ENCODE peak calls at places on chromosomes 2 and 18, in nine cellular contexts. W is left ventricle myocardium inferior, N is astrocyte of the spinal cord, G is lower lobe of right lung, V is fibroblast of lung, C is endothelial cell of umbilical vein, X is AG04449, K is psoas muscle, S is neural progenitor cell. J is an unnamed sample.

GRCh38 chr18:79252904-79253633 is 142.7 kb upstream of the NFATC1 start:
- DNase-seq in K (no peak), G (no peak), X (no peak), N (no peak), W (no peak), V (no peak), S (no peak), C (no peak), J (no peak)

GRCh38 chr18:75714766-75715165 is 287.3 kb upstream of the SMIM21 start:
- DNase-seq in G (no peak), X (no peak), N (no peak), C (no peak), W (no peak), V (no peak), K (no peak), S (no peak), J (no peak)

GRCh38 chr2:168780671-168781071 is 21.8 kb upstream of the NOSTRIN start:
- DNase-seq in W (no peak), V (no peak), G (no peak), N (no peak), C (peak; percentile 45), S (no peak), K (no peak), X (no peak), J (no peak)

GRCh38 chr2:217626926-217627325 is 375.9 kb downstream of the TNS1 start:
- DNase-seq in C (no peak), X (no peak), S (no peak), G (no peak), K (no peak), V (no peak), N (no peak), W (no peak), J (no peak)

GRCh38 chr2:217743980-217744761 is 258.6 kb downstream of the TNS1 start:
- DNase-seq in K (peak; percentile 77), G (no peak), X (no peak), W (peak; percentile 58), N (no peak), C (no peak), S (no peak), V (peak; percentile 17), J (peak; percentile 60)

GRCh38 chr2:36526216-36526615 is 71.8 kb downstream of the FEZ2 start:
- DNase-seq in S (no peak), C (no peak), N (no peak), K (no peak), G (no peak), V (no peak), X (peak; percentile 29), W (no peak), J (peak; percentile 22)

GRCh38 chr2:109455731-109456691 is 157.8 kb downstream of the SEPTIN10 start:
- DNase-seq in N (no peak), S (no peak), K (no peak), V (no peak), W (no peak), C (no peak), X (no peak), G (no peak), J (no peak)

GRCh38 chr2:196182439-196183171 is 11.2 kb upstream of the STK17B start:
- DNase-seq in G (no peak), X (no peak), C (no peak), W (no peak), N (no peak), S (no peak), K (no peak), V (no peak), J (no peak)

GRCh38 chr2:71939588-71940535 is 207.8 kb downstream of the CYP26B1 start:
- DNase-seq in X (no peak), C (no peak), S (no peak), K (peak; percentile 93), G (no peak), V (no peak), N (no peak), W (peak; percentile 45), J (no peak)

GRCh38 chr2:128304715-128305554 is 13.7 kb downstream of the HS6ST1 start:
- DNase-seq in X (peak; percentile 89), K (peak; percentile 87), G (peak; percentile 77), W (peak; percentile 76), S (peak; percentile 58), C (peak; percentile 67), N (peak; percentile 96), V (peak; percentile 98), J (peak; percentile 99)

GRCh38 chr2:144402282-144402681 is 117.6 kb downstream of the ZEB2 start:
- DNase-seq in W (peak; percentile 33), N (no peak), G (peak; percentile 53), V (peak; percentile 75), K (peak; percentile 39), X (no peak), C (no peak), S (no peak), J (no peak)

GRCh38 chr18:58591286-58591685 is 37.6 kb downstream of the ALPK2 start:
- DNase-seq in X (no peak), W (no peak), N (no peak), K (no peak), V (no peak), C (no peak), S (no peak), G (no peak), J (no peak)

GRCh38 chr2:27078267-27079194 is at the start of gene EMILIN1:
- DNase-seq in G (peak; percentile 68), S (peak; percentile 39), V (peak; percentile 98), C (peak; percentile 51), K (peak; percentile 90), W (peak; percentile 88), N (peak; percentile 96), X (peak; percentile 83), J (peak; percentile 97)

GRCh38 chr2:18387479-18388206 is 172.8 kb downstream of the RDH14 start:
- DNase-seq in S (peak; percentile 85), V (peak; percentile 83), X (no peak), W (peak; percentile 71), G (peak; percentile 66), C (peak; percentile 74), N (peak; percentile 75), K (peak; percentile 80), J (peak; percentile 90)

GRCh38 chr2:94861308-94862152 is 9.7 kb upstream of the TEKT4 start:
- DNase-seq in K (no peak), C (no peak), G (peak; percentile 41), X (no peak), N (no peak), S (no peak), V (no peak), W (peak; percentile 7), J (no peak)

GRCh38 chr2:222693837-222694236 is 22.4 kb downstream of the MOGAT1 start:
- DNase-seq in S (no peak), W (no peak), G (no peak), K (no peak), X (no peak), V (peak; percentile 43), C (peak; percentile 27), N (peak; percentile 22), J (peak; percentile 29)
- TF ChIP-seq CTCF in S (peak; percentile 39), W (peak; percentile 28), G (no peak), K (peak; percentile 24), X (no peak), V (peak; percentile 20), C (peak; percentile 13), N (no peak), J (no peak)

DNA sequence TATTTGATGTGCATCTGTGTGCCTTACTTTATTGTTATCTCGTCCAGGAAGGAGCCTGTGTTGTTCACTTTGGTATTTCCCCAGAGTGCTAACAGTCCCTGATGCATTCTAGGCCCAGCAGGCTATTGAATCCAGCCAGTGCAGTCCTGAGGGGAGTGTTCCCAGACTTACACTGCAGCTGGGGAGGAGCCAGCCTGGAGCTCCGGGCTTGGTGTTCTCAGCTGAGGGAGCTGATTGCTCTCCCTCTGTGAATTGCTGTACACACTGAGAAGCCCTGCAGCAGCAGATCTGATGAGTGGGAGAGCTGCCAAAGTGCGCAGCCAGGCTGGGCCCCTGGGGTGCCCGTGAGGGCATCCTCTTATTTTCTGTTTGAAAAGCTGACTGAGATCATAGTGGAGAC is 159.2 kb downstream of the GALNT3 start:
- DNase-seq in W (peak; percentile 40), K (no peak), S (peak; percentile 84), X (peak; percentile 3), N (peak; percentile 88), G (no peak), C (peak; percentile 43), V (peak; percentile 47), J (peak; percentile 9)
- H3K4me3 ChIP-seq in W (no peak overlapping the region), K (no peak overlapping the region), S (no peak overlapping the region), X (no peak overlapping the region), N (no peak overlapping the region), G (no peak overlapping the region), C (no peak overlapping the region), V (no peak overlapping the region), J (no peak overlapping the region)

GRCh38 chr18:68847219-68847860 is 49.5 kb downstream of the CCDC102B start:
- DNase-seq in N (peak; percentile 59), S (peak; percentile 24), W (no peak), X (no peak), G (no peak), C (peak; percentile 64), K (no peak), V (peak; percentile 78), J (peak; percentile 66)

GRCh38 chr18:68839701-68840100 is 41.8 kb downstream of the CCDC102B start:
- DNase-seq in K (no peak), N (no peak), V (no peak), C (no peak), G (no peak), W (no peak), S (no peak), X (no peak), J (no peak)

GRCh38 chr18:68840554-68841263 is 42.8 kb downstream of the CCDC102B start:
- DNase-seq in X (peak; percentile 68), C (peak; percentile 95), W (no peak), V (peak; percentile 96), K (no peak), S (peak; percentile 5), G (no peak), N (peak; percentile 91), J (peak; percentile 95)

GRCh38 chr18:68841301-68841700 is 43.4 kb downstream of the CCDC102B start:
- DNase-seq in S (no peak), W (no peak), X (no peak), V (peak; percentile 72), C (no peak), G (no peak), N (no peak), K (no peak), J (no peak)

DNA sequence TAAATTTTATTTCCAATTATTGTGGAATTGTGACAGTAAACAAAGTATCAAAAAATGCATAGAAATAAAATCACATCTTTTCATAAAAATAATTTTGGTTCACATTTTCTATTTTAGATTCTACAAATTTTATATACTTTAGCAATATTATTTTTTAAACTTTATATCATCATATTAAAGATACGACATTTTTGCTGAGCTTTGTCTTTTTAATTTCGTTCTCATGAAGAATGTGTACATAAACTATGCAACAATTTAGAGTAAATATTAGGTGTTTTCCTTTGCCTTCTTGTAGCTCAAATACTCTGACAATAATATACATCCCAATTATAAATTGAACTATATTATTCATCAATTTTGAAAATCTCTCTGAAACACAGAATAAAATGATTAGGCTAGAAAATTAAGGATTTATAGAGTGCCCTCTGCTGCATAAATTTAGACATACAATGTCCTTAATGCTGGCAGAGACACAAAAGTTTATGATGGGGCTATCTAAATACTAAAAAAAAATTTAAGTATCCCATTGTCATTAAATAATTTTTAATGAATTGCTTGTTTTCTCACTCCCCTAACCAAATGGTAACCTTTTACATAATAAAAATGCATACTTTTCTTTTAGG is 45.7 kb downstream of the CCDC102B start:
- DNase-seq in V (peak; percentile 47), W (no peak), X (no peak), G (no peak), N (peak; percentile 6), C (peak; percentile 4), S (no peak), K (no peak), J (peak; percentile 15)
- TF ChIP-seq CTCF in V (peak; percentile 36), W (peak; percentile 16), X (no peak), G (no peak), N (peak; percentile 22), C (no peak), S (peak; percentile 15), K (no peak), J (peak; percentile 35)

GRCh38 chr18:12911928-12912703 is 28.1 kb upstream of the PTPN2 start:
- DNase-seq in N (no peak), G (no peak), V (no peak), W (no peak), C (no peak), K (no peak), X (no peak), S (no peak), J (no peak)
- H3K4me3 ChIP-seq in N (no peak overlapping the region), G (peak overlapping the region; percentile 53), V (no peak overlapping the region), W (peak overlapping the region; percentile 62), C (no peak overlapping the region), K (peak overlapping the region; percentile 51), X (no peak overlapping the region), S (no peak overlapping the region), J (no peak overlapping the region)